ENCODE peak calls at places on chromosomes 5 and 9, in six cellular contexts. F is K562, D is T47D, A is H1, W is SK-N-SH, V is GM12878. L is an unnamed sample.

GRCh38 chr9:134842321-134842720 is 38.3 kb upstream of the FCN2 start:
- DNase-seq in F (no peak), D (no peak), A (no peak), W (no peak), V (no peak), L (no peak)

GRCh38 chr5:134568339-134568700 is 42.9 kb downstream of the JADE2 start:
- DNase-seq in F (no peak), D (no peak), A (no peak), W (no peak), V (no peak), L (no peak)

GRCh38 chr5:74685979-74686631 is 1.1 kb downstream of the HEXB start:
- DNase-seq in F (peak; percentile 59), D (no peak), A (no peak), W (peak; percentile 21), V (peak; percentile 26), L (no peak)

GRCh38 chr9:34046784-34047379 is 1.8 kb downstream of the UBAP2 start:
- DNase-seq in F (no peak), D (peak; percentile 53), A (no peak), W (peak; percentile 24), V (peak; percentile 17), L (no peak)

GRCh38 chr9:133042676-133043075 is 11.9 kb downstream of the GTF3C5 start:
- DNase-seq in F (no peak), D (no peak), A (no peak), W (no peak), V (no peak), L (no peak)

GRCh38 chr9:98558575-98558974 is 150.2 kb downstream of the GABBR2 start:
- DNase-seq in F (no peak), D (no peak), A (no peak), W (no peak), V (no peak), L (no peak)

GRCh38 chr5:115589043-115589442 is 13.2 kb downstream of the TICAM2 start:
- DNase-seq in F (no peak), D (no peak), A (no peak), W (no peak), V (no peak), L (no peak)

GRCh38 chr9:75087279-75087823 is 604 bp downstream of the NMRK1 start:
- DNase-seq in F (no peak), D (peak; percentile 69), A (no peak), W (no peak), V (peak; percentile 57), L (no peak)

GRCh38 chr9:70229026-70229425 is 29.8 kb upstream of the SMC5 start:
- DNase-seq in F (no peak), D (no peak), A (no peak), W (no peak), V (no peak), L (no peak)

GRCh38 chr9:100082786-100083185 is 16.0 kb downstream of the ERP44 start:
- DNase-seq in F (no peak), D (no peak), A (no peak), W (no peak), V (no peak), L (no peak)

GRCh38 chr9:130992059-130993032 is 16.6 kb upstream of the LAMC3 start:
- DNase-seq in F (no peak), D (no peak), A (no peak), W (no peak), V (no peak), L (no peak)

GRCh38 chr9:100999914-101000540 is 28.5 kb upstream of the PLPPR1 start:
- DNase-seq in F (no peak), D (no peak), A (no peak), W (no peak), V (no peak), L (no peak)

GRCh38 chr9:70021026-70021571 is 22.5 kb upstream of the MAMDC2 start:
- DNase-seq in F (no peak), D (no peak), A (no peak), W (no peak), V (no peak), L (no peak)

GRCh38 chr5:15647251-15647650 is 147.3 kb downstream of the FBXL7 start:
- DNase-seq in F (no peak), D (no peak), A (no peak), W (no peak), V (no peak), L (no peak)

GRCh38 chr5:96404191-96404867 is 28.7 kb downstream of the PCSK1 start:
- DNase-seq in F (peak; percentile 13), D (no peak), A (no peak), W (no peak), V (no peak), L (no peak)

GRCh38 chr5:109803854-109804253 is 114.1 kb downstream of the MAN2A1 start:
- DNase-seq in F (no peak), D (no peak), A (no peak), W (no peak), V (no peak), L (no peak)

GRCh38 chr5:180271205-180271604 is 20.7 kb downstream of the MAPK9 start:
- DNase-seq in F (no peak), D (no peak), A (no peak), W (no peak), V (no peak), L (no peak)

GRCh38 chr5:81420039-81420667 is 26.2 kb upstream of the ACOT12 start:
- DNase-seq in F (peak; percentile 29), D (no peak), A (no peak), W (no peak), V (no peak), L (peak; percentile 74)

GRCh38 chr5:152094076-152094475 is 169.4 kb upstream of the GLRA1 start:
- DNase-seq in F (no peak), D (no peak), A (no peak), W (no peak), V (no peak), L (no peak)

GRCh38 chr5:132059043-132059695 is 1.3 kb upstream of the IL3 start:
- DNase-seq in F (no peak), D (no peak), A (no peak), W (peak; percentile 5), V (no peak), L (no peak)

GRCh38 chr5:40033411-40033810 is 608.6 kb upstream of the DAB2 start:
- DNase-seq in F (no peak), D (no peak), A (no peak), W (no peak), V (peak; percentile 3), L (no peak)

GRCh38 chr5:94508421-94509148 is 109.8 kb downstream of the KIAA0825 start:
- DNase-seq in F (no peak), D (no peak), A (no peak), W (peak; percentile 77), V (no peak), L (no peak)

GRCh38 chr5:91194861-91195460 is 188.2 kb downstream of the ARRDC3 start:
- DNase-seq in F (no peak), D (no peak), A (no peak), W (no peak), V (no peak), L (no peak)

GRCh38 chr5:176664479-176664878 is 17.2 kb downstream of the TSPAN17 start:
- DNase-seq in F (no peak), D (no peak), A (no peak), W (no peak), V (no peak), L (no peak)

GRCh38 chr9:83406901-83407300 is 131.3 kb downstream of the FRMD3 start:
- DNase-seq in F (no peak), D (no peak), A (no peak), W (no peak), V (no peak), L (no peak)

GRCh38 chr5:18236386-18236785 is 602.1 kb downstream of the TAF11L14 start:
- DNase-seq in F (no peak), D (no peak), A (no peak), W (no peak), V (no peak), L (no peak)

GRCh38 chr5:17396247-17396646 is 101.8 kb upstream of the TAF11L2 start:
- DNase-seq in F (no peak), D (no peak), A (no peak), W (no peak), V (no peak), L (no peak)

GRCh38 chr9:103242486-103242885 is 247.4 kb downstream of the CYLC2 start:
- DNase-seq in F (no peak), D (no peak), A (no peak), W (no peak), V (no peak), L (no peak)

GRCh38 chr9:103243553-103243952 is 248.4 kb downstream of the CYLC2 start:
- DNase-seq in F (no peak), D (no peak), A (no peak), W (no peak), V (no peak), L (no peak)

GRCh38 chr9:103242025-103242424 is 246.9 kb downstream of the CYLC2 start:
- DNase-seq in F (no peak), D (no peak), A (no peak), W (peak; percentile 56), V (no peak), L (no peak)

DNA sequence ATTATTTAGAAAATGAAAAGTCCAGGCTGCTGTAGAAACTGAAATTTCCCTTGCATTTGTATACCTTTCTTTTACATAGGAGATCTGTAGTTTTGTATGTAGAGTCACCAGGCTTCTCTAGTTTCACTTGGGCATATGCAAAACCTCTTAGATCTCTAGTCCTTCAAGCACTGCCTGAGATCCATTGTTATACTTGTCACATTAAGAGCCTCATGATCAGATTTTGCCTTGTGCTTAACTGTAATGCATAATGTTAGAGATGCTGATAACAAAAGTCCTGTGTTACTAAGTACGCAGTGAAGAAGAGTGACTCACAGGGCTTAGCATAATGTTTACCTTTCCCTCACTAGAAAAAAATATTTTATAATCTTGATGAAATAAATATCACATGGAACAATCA is 250.2 kb downstream of the CYLC2 start:
- DNase-seq in F (no peak), D (no peak), A (no peak), W (no peak), V (no peak), L (no peak)
- TF ChIP-seq JUND in F (no peak), D (no peak), A (no peak), W (no peak), V (no peak), L (no peak)

GRCh38 chr9:107019216-107019615 is 156.2 kb downstream of the ZNF462 start:
- DNase-seq in F (no peak), D (no peak), A (no peak), W (no peak), V (no peak), L (no peak)
- TF ChIP-seq JUND in F (no peak), D (no peak), A (no peak), W (no peak), V (no peak), L (no peak)

GRCh38 chr9:15146121-15146820 is 160.7 kb downstream of the TTC39B start:
- DNase-seq in F (no peak), D (no peak), A (no peak), W (no peak), V (no peak), L (no peak)
- TF ChIP-seq JUND in F (no peak), D (no peak), A (no peak), W (no peak), V (no peak), L (no peak)

GRCh38 chr5:62266573-62266972 is 39.4 kb upstream of the KIF2A start:
- DNase-seq in F (no peak), D (no peak), A (no peak), W (no peak), V (no peak), L (no peak)
- TF ChIP-seq JUND in F (no peak), D (no peak), A (no peak), W (no peak), V (no peak), L (no peak)

GRCh38 chr9:125632321-125633115 is 74.5 kb downstream of the MAPKAP1 start:
- DNase-seq in F (peak; percentile 20), D (no peak), A (no peak), W (no peak), V (peak; percentile 99), L (no peak)
- TF ChIP-seq JUND in F (no peak), D (no peak), A (no peak), W (no peak), V (peak; percentile 77), L (peak; percentile 34)

GRCh38 chr5:68134033-68134668 is 81.4 kb upstream of the PIK3R1 start:
- DNase-seq in F (no peak), D (no peak), A (no peak), W (no peak), V (no peak), L (no peak)
- TF ChIP-seq JUND in F (no peak), D (no peak), A (no peak), W (no peak), V (no peak), L (no peak)